ENCODE peak calls at places on chromosomes 2 and 18, in seven cellular contexts. H, G, R, T, D, E and L are unnamed samples.

GRCh38 chr2:219418155-219418569 is at the start of gene DES:
- DNase-seq in G (no peak), T (no peak), H (no peak), E (no peak), D (no peak), R (no peak), L (peak; percentile 89)

GRCh38 chr2:207711750-207712487 is 479 bp downstream of the CCNYL1 start:
- DNase-seq in E (peak; percentile 61), H (peak; percentile 67), R (peak; percentile 55), D (peak; percentile 73), G (peak; percentile 52), T (peak; percentile 48), L (peak; percentile 68)

GRCh38 chr2:71925268-71926097 is 222.2 kb downstream of the CYP26B1 start:
- DNase-seq in R (peak; percentile 83), E (no peak), T (peak; percentile 43), D (peak; percentile 22), G (no peak), H (no peak), L (no peak)

GRCh38 chr18:2881490-2882195 is 34.8 kb downstream of the EMILIN2 start:
- DNase-seq in E (peak; percentile 23), D (peak; percentile 92), H (no peak), R (peak; percentile 88), T (no peak), G (no peak), L (peak; percentile 75)

GRCh38 chr2:241672243-241673188 is 14.1 kb downstream of the DTYMK start:
- DNase-seq in D (no peak), E (no peak), R (no peak), G (no peak), T (no peak), H (no peak), L (no peak)

GRCh38 chr18:80105369-80106167 is 3.5 kb upstream of the ADNP2 start:
- DNase-seq in D (no peak), R (no peak), E (no peak), H (no peak), T (no peak), G (no peak), L (no peak)

GRCh38 chr2:238972146-238972445 is 124.2 kb downstream of the TWIST2 start:
- DNase-seq in R (no peak), G (no peak), H (no peak), D (no peak), E (no peak), T (no peak), L (no peak)

GRCh38 chr2:149727927-149728326 is 140.4 kb upstream of the MMADHC start:
- DNase-seq in R (no peak), D (no peak), G (no peak), T (no peak), H (no peak), E (no peak), L (no peak)

GRCh38 chr18:7914834-7915670 is 347.9 kb downstream of the PTPRM start:
- DNase-seq in R (no peak), H (no peak), G (no peak), T (no peak), E (no peak), D (no peak), L (no peak)

GRCh38 chr2:68594041-68594440 is 49.3 kb upstream of the PROKR1 start:
- DNase-seq in R (no peak), G (no peak), E (no peak), D (no peak), T (no peak), H (no peak), L (no peak)

GRCh38 chr2:146604521-146604920 is 1240.3 kb upstream of the ACVR2A start:
- DNase-seq in E (no peak), G (no peak), T (no peak), H (no peak), D (no peak), R (no peak), L (no peak)

GRCh38 chr2:150076281-150076680 is 411.2 kb downstream of the RND3 start:
- DNase-seq in E (no peak), T (peak; percentile 5), D (no peak), R (peak; percentile 61), H (no peak), G (no peak), L (no peak)

GRCh38 chr2:190837417-190837816 is 43.2 kb upstream of the GLS start:
- DNase-seq in G (no peak), H (no peak), D (no peak), R (peak; percentile 78), E (no peak), T (peak; percentile 48), L (no peak)

GRCh38 chr2:116450990-116451389 is 1363.5 kb upstream of the DDX18 start:
- DNase-seq in R (no peak), T (no peak), E (no peak), H (no peak), G (no peak), D (no peak), L (no peak)

GRCh38 chr2:183541766-183542165 is 417.5 kb downstream of the NUP35 start:
- DNase-seq in E (no peak), T (no peak), R (peak; percentile 65), G (no peak), D (no peak), H (no peak), L (no peak)

GRCh38 chr2:201452058-201452736 is 657 bp downstream of the STRADB start:
- DNase-seq in R (peak; percentile 36), E (no peak), G (no peak), H (no peak), D (no peak), T (peak; percentile 14), L (no peak)

GRCh38 chr2:209619782-209620181 is 151.8 kb upstream of the UNC80 start:
- DNase-seq in G (no peak), D (no peak), H (no peak), R (peak; percentile 10), T (no peak), E (no peak), L (no peak)

GRCh38 chr18:43525149-43525548 is 247.9 kb upstream of the SYT4 start:
- DNase-seq in D (no peak), G (no peak), T (no peak), H (no peak), E (no peak), R (no peak), L (no peak)

GRCh38 chr18:79527656-79528055 is 131.9 kb downstream of the NFATC1 start:
- DNase-seq in H (peak; percentile 27), T (no peak), R (no peak), E (no peak), G (no peak), D (no peak), L (no peak)

GRCh38 chr2:215793747-215794595 is 219.4 kb downstream of the MREG start:
- DNase-seq in G (no peak), R (peak; percentile 87), H (no peak), E (peak; percentile 36), D (peak; percentile 78), T (peak; percentile 94), L (no peak)

GRCh38 chr2:144456680-144457079 is 63.2 kb downstream of the ZEB2 start:
- DNase-seq in E (no peak), H (no peak), T (peak; percentile 39), G (no peak), D (peak; percentile 70), R (peak; percentile 84), L (peak; percentile 21)

GRCh38 chr2:196939381-196939780 is 12.9 kb upstream of the PGAP1 start:
- DNase-seq in G (no peak), H (no peak), R (peak; percentile 70), D (no peak), E (no peak), T (peak; percentile 18), L (no peak)

GRCh38 chr2:177075254-177075653 is 137.3 kb upstream of the HNRNPA3 start:
- DNase-seq in T (peak; percentile 27), D (no peak), R (peak; percentile 4), H (no peak), E (no peak), G (no peak), L (no peak)

GRCh38 chr18:25464211-25464610 is 112.2 kb upstream of the ZNF521 start:
- DNase-seq in R (peak; percentile 82), T (no peak), G (no peak), E (no peak), H (no peak), D (no peak), L (no peak)

GRCh38 chr18:21262979-21263378 is 20.9 kb downstream of the GREB1L start:
- DNase-seq in G (no peak), E (no peak), D (no peak), T (no peak), H (no peak), R (no peak), L (no peak)

GRCh38 chr2:71532327-71532726 is 79.0 kb downstream of the DYSF start:
- DNase-seq in R (no peak), H (no peak), E (no peak), D (peak; percentile 9), G (no peak), T (no peak), L (no peak)

GRCh38 chr2:141423212-141423611 is 707.6 kb downstream of the LRP1B start:
- DNase-seq in D (no peak), G (no peak), R (no peak), T (no peak), H (no peak), E (no peak), L (no peak)

GRCh38 chr2:37569986-37570688 is 101.3 kb downstream of the CDC42EP3 start:
- DNase-seq in G (no peak), T (peak; percentile 46), E (no peak), H (no peak), D (no peak), R (no peak), L (no peak)

GRCh38 chr2:133264951-133265949 is 303.0 kb downstream of the NCKAP5 start:
- DNase-seq in R (peak; percentile 23), G (no peak), E (no peak), D (no peak), H (peak; percentile 70), T (peak; percentile 71), L (peak; percentile 70)